ENCODE peak calls at places on chromosomes 11 and 22, in nine cellular contexts. F is tibial nerve, K is HCT116, D is HepG2, U is testis, R is IMR-90, B is H54, S is Peyer's patch, Q is right lobe of liver. Y is an unnamed sample.

GRCh38 chr11:101617735-101618332 is 34.0 kb upstream of the TRPC6 start:
- DNase-seq in F (no peak), K (no peak), D (no peak), U (no peak), R (peak; percentile 52), B (no peak), S (no peak), Q (no peak), Y (no peak)

GRCh38 chr11:95884364-95884763 is 39.5 kb downstream of the MTMR2 start:
- DNase-seq in F (no peak), K (no peak), D (no peak), U (no peak), R (peak; percentile 63), B (no peak), S (no peak), Q (no peak), Y (no peak)

GRCh38 chr11:86089659-86090058 is 20.8 kb upstream of the PICALM start:
- DNase-seq in F (no peak), K (no peak), D (no peak), U (no peak), R (no peak), B (no peak), S (no peak), Q (no peak), Y (no peak)

GRCh38 chr11:79189604-79190003 is 251.2 kb downstream of the TENM4 start:
- DNase-seq in F (no peak), K (no peak), D (no peak), U (no peak), R (no peak), B (no peak), S (no peak), Q (peak; percentile 86), Y (no peak)

GRCh38 chr22:17523925-17524324 is 39.4 kb upstream of the SLC25A18 start:
- DNase-seq in F (no peak), K (no peak), D (no peak), U (no peak), R (no peak), B (no peak), S (no peak), Q (no peak), Y (no peak)

GRCh38 chr11:1889941-1890855 is 1.5 kb downstream of the PRR33 start:
- DNase-seq in F (no peak), K (no peak), D (no peak), U (no peak), R (no peak), B (no peak), S (no peak), Q (no peak), Y (no peak)

GRCh38 chr11:18540207-18541009 is 13.7 kb upstream of the TSG101 start:
- DNase-seq in F (no peak), K (no peak), D (peak; percentile 42), U (no peak), R (peak; percentile 25), B (no peak), S (no peak), Q (no peak), Y (no peak)

GRCh38 chr11:71284525-71285092 is 32.2 kb upstream of the SHANK2 start:
- DNase-seq in F (no peak), K (no peak), D (peak; percentile 34), U (no peak), R (no peak), B (no peak), S (no peak), Q (no peak), Y (no peak)

GRCh38 chr22:45019861-45020655 is 10.3 kb upstream of the PHF21B start:
- DNase-seq in F (no peak), K (no peak), D (no peak), U (no peak), R (no peak), B (no peak), S (no peak), Q (no peak), Y (no peak)

GRCh38 chr11:87466228-87466627 is 428.5 kb downstream of the TMEM135 start:
- DNase-seq in F (no peak), K (no peak), D (no peak), U (peak; percentile 29), R (peak; percentile 55), B (no peak), S (no peak), Q (no peak), Y (no peak)

DNA sequence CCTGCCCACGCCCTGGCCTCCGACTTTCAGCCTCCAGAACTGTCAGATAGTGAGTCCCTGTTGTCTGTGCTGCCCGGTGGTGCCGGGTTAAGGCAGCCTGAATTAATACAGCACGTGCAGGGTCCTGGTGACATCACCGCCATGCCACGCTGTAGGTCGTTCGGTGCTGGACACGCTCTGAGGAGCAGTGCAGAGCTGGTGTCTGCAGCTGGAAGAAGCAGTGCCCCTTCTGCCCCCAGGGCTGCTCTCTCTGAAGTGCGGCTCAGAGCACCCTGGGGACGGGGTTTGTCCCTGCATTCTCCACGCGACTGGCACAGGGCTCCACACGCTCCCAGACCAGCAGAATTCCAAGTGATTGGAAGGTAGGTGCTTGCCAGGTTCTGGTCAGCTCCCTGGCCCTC is 831.5 kb downstream of the TBC1D22A start:
- DNase-seq in F (no peak), K (no peak), D (no peak), U (no peak), R (no peak), B (no peak), S (no peak), Q (no peak), Y (peak; percentile 87)
- TF ChIP-seq POLR2A in F (no peak), K (no peak), D (no peak), U (no peak), R (no peak), B (no peak), S (no peak), Q (no peak), Y (no peak)

GRCh38 chr11:45906096-45906682 is 882 bp downstream of the FREY1 start:
- DNase-seq in F (no peak), K (no peak), D (no peak), U (no peak), R (no peak), B (no peak), S (no peak), Q (no peak), Y (no peak)
- TF ChIP-seq POLR2A in F (no peak), K (no peak), D (no peak), U (no peak), R (no peak), B (no peak), S (no peak), Q (no peak), Y (no peak)

DNA sequence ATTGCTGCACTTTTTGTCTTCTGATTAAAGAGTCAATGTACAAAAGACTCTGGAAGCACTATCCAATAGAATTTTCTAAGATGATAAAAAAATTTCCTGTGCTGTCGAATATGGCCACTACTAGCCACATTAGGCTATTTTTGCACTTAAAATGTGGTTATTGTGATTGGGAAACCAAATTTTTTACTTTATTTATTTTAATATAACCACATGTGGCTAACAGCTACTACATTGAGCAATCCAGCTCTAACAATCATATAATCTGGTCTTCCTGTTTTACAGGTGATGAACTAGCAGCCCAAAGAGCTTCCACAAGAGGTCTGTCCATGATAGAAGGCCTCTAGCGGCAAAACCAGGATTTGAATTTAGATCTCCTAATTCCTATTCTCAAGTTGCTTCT is 363.3 kb upstream of the PITPNB start:
- DNase-seq in F (no peak), K (no peak), D (no peak), U (no peak), R (peak; percentile 67), B (no peak), S (no peak), Q (no peak), Y (no peak)
- TF ChIP-seq POLR2A in F (no peak), K (no peak), D (no peak), U (no peak), R (no peak), B (no peak), S (no peak), Q (no peak), Y (no peak)

GRCh38 chr22:28442951-28443876 is 236.4 kb downstream of the TTC28 start:
- DNase-seq in F (peak; percentile 50), K (no peak), D (peak; percentile 20), U (peak; percentile 87), R (peak; percentile 76), B (peak; percentile 30), S (no peak), Q (peak; percentile 78), Y (no peak)
- TF ChIP-seq POLR2A in F (no peak), K (no peak), D (no peak), U (no peak), R (no peak), B (no peak), S (peak; percentile 41), Q (peak; percentile 38), Y (no peak)

GRCh38 chr22:19524170-19525115 is at the start of gene CLDN5:
- DNase-seq in F (no peak), K (no peak), D (no peak), U (peak; percentile 58), R (no peak), B (no peak), S (no peak), Q (peak; percentile 57), Y (no peak)
- TF ChIP-seq POLR2A in F (no peak), K (no peak), D (no peak), U (no peak), R (no peak), B (no peak), S (no peak), Q (peak; percentile 35), Y (no peak)

DNA sequence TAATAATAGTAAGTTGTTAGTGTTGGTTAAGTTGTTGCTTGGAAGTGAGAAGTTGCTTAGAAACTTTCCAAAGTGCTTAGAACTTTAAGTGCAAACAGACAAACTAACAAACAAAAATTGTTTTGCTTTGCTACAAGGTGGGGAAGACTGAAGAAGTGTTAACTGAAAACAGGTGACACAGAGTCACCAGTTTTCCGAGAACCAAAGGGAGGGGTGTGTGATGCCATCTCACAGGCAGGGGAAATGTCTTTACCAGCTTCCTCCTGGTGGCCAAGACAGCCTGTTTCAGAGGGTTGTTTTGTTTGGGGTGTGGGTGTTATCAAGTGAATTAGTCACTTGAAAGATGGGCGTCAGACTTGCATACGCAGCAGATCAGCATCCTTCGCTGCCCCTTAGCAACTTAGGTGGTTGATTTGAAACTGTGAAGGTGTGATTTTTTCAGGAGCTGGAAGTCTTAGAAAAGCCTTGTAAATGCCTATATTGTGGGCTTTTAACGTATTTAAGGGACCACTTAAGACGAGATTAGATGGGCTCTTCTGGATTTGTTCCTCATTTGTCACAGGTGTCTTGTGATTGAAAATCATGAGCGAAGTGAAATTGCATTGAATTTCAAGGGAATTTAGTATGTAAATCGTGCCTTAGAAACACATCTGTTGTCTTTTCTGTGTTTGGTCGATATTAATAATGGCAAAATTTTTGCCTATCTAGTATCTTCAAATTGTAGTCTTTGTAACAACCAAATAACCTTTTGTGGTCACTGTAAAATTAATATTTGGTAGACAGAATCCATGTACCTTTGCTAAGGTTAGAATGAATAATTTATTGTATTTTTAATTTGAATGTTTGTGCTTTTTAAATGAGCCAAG is 2.7 kb downstream of the NEAT1 start:
- DNase-seq in F (no peak), K (peak; percentile 42), D (no peak), U (peak; percentile 42), R (peak; percentile 78), B (no peak), S (peak; percentile 77), Q (peak; percentile 56), Y (peak; percentile 89)
- TF ChIP-seq POLR2A in F (no peak), K (no peak), D (no peak), U (no peak), R (peak; percentile 49), B (peak; percentile 34), S (no peak), Q (peak; percentile 53), Y (no peak)

GRCh38 chr22:46593211-46593676 is 26.9 kb upstream of the GRAMD4 start:
- DNase-seq in F (no peak), K (no peak), D (no peak), U (peak; percentile 53), R (no peak), B (no peak), S (peak; percentile 78), Q (peak; percentile 49), Y (no peak)
- TF ChIP-seq POLR2A in F (no peak), K (no peak), D (no peak), U (no peak), R (no peak), B (no peak), S (peak; percentile 9), Q (peak; percentile 57), Y (no peak)